ENCODE peak calls at places on chromosomes 6 and 20, in four cellular contexts. One of them, this sample, is unnamed.

GRCh38 chr6:152221806-152222628 is 414.5 kb downstream of the ESR1 start:
- DNase-seq in fibroblast of pulmonary artery: no peak
- DNase-seq in ovary: no peak
- DNase-seq in right atrium auricular region: no peak
- DNase-seq in this sample: no peak

GRCh38 chr6:105402090-105402980 is 547 bp downstream of the PREP start:
- DNase-seq in fibroblast of pulmonary artery: peak
- DNase-seq in ovary: peak
- DNase-seq in right atrium auricular region: no peak
- DNase-seq in this sample: no peak

GRCh38 chr20:52268184-52268583 is 76.6 kb upstream of the ZFP64 start:
- DNase-seq in fibroblast of pulmonary artery: peak
- DNase-seq in ovary: no peak
- DNase-seq in right atrium auricular region: no peak
- DNase-seq in this sample: no peak

GRCh38 chr6:137968901-137969300 is 101.8 kb downstream of the TNFAIP3 start:
- DNase-seq in fibroblast of pulmonary artery: peak
- DNase-seq in ovary: no peak
- DNase-seq in right atrium auricular region: no peak
- DNase-seq in this sample: no peak

GRCh38 chr6:130369821-130370220 is 4.0 kb downstream of the TMEM200A start:
- DNase-seq in fibroblast of pulmonary artery: no peak
- DNase-seq in ovary: no peak
- DNase-seq in right atrium auricular region: no peak
- DNase-seq in this sample: no peak

GRCh38 chr20:5044075-5044620 is 42.8 kb upstream of the SLC23A2 start:
- DNase-seq in fibroblast of pulmonary artery: no peak
- DNase-seq in ovary: no peak
- DNase-seq in right atrium auricular region: no peak
- DNase-seq in this sample: no peak

GRCh38 chr20:57522380-57522973 is 2.5 kb downstream of the CTCFL start:
- DNase-seq in fibroblast of pulmonary artery: no peak
- DNase-seq in ovary: no peak
- DNase-seq in right atrium auricular region: no peak
- DNase-seq in this sample: no peak

GRCh38 chr20:53129557-53129956 is 157.4 kb downstream of the TSHZ2 start:
- DNase-seq in fibroblast of pulmonary artery: no peak
- DNase-seq in ovary: no peak
- DNase-seq in right atrium auricular region: no peak
- DNase-seq in this sample: no peak

GRCh38 chr6:62775427-62776022 is 435.7 kb upstream of the FKBP1C start:
- DNase-seq in fibroblast of pulmonary artery: peak
- DNase-seq in ovary: no peak
- DNase-seq in right atrium auricular region: no peak
- DNase-seq in this sample: no peak

GRCh38 chr6:84675651-84676050 is 88.7 kb downstream of the TBX18 start:
- DNase-seq in fibroblast of pulmonary artery: no peak
- DNase-seq in ovary: no peak
- DNase-seq in right atrium auricular region: no peak
- DNase-seq in this sample: no peak

GRCh38 chr6:21305827-21306469 is 287.6 kb upstream of the SOX4 start:
- DNase-seq in fibroblast of pulmonary artery: peak
- DNase-seq in ovary: no peak
- DNase-seq in right atrium auricular region: no peak
- DNase-seq in this sample: no peak

GRCh38 chr6:39999006-39999867 is 65.0 kb upstream of the MOCS1 start:
- DNase-seq in fibroblast of pulmonary artery: no peak
- DNase-seq in ovary: no peak
- DNase-seq in right atrium auricular region: no peak
- DNase-seq in this sample: no peak

GRCh38 chr6:110518281-110518623 is 41.8 kb upstream of the SLC22A16 start:
- DNase-seq in fibroblast of pulmonary artery: peak
- DNase-seq in ovary: no peak
- DNase-seq in right atrium auricular region: no peak
- DNase-seq in this sample: no peak

GRCh38 chr6:52389626-52390360 is 27.8 kb downstream of the PAQR8 start:
- DNase-seq in fibroblast of pulmonary artery: peak
- DNase-seq in ovary: no peak
- DNase-seq in right atrium auricular region: peak
- DNase-seq in this sample: no peak

GRCh38 chr6:10341605-10342004 is 73.3 kb downstream of the TFAP2A start:
- DNase-seq in fibroblast of pulmonary artery: no peak
- DNase-seq in ovary: no peak
- DNase-seq in right atrium auricular region: no peak
- DNase-seq in this sample: no peak

GRCh38 chr6:90611996-90612690 is 25.3 kb upstream of the MAP3K7 start:
- DNase-seq in fibroblast of pulmonary artery: no peak
- DNase-seq in ovary: no peak
- DNase-seq in right atrium auricular region: no peak
- DNase-seq in this sample: peak

GRCh38 chr6:106411643-106412200 is 51.2 kb downstream of the CRYBG1 start:
- DNase-seq in fibroblast of pulmonary artery: no peak
- DNase-seq in ovary: no peak
- DNase-seq in right atrium auricular region: no peak
- DNase-seq in this sample: no peak

GRCh38 chr20:33650111-33650752 is 11.9 kb upstream of the C20orf144 start:
- DNase-seq in fibroblast of pulmonary artery: no peak
- DNase-seq in ovary: peak
- DNase-seq in right atrium auricular region: no peak
- DNase-seq in this sample: no peak

GRCh38 chr20:19778404-19778803 is 20.3 kb downstream of the RIN2 start:
- DNase-seq in fibroblast of pulmonary artery: no peak
- DNase-seq in ovary: no peak
- DNase-seq in right atrium auricular region: no peak
- DNase-seq in this sample: no peak

GRCh38 chr6:108531332-108531731 is 29.4 kb upstream of the FOXO3 start:
- DNase-seq in fibroblast of pulmonary artery: no peak
- DNase-seq in ovary: no peak
- DNase-seq in right atrium auricular region: no peak
- DNase-seq in this sample: no peak

GRCh38 chr6:73586416-73586974 is 65.7 kb upstream of the EEF1A1 start:
- DNase-seq in fibroblast of pulmonary artery: peak
- DNase-seq in ovary: no peak
- DNase-seq in right atrium auricular region: no peak
- DNase-seq in this sample: no peak

GRCh38 chr20:39913274-39913673 is 775.8 kb downstream of the MAFB start:
- DNase-seq in fibroblast of pulmonary artery: no peak
- DNase-seq in ovary: no peak
- DNase-seq in right atrium auricular region: no peak
- DNase-seq in this sample: no peak

GRCh38 chr6:19180348-19181073 is 656.7 kb upstream of the ID4 start:
- DNase-seq in fibroblast of pulmonary artery: peak
- DNase-seq in ovary: peak
- DNase-seq in right atrium auricular region: peak
- DNase-seq in this sample: peak

GRCh38 chr6:157226026-157226639 is 97.2 kb downstream of the TMEM242 start:
- DNase-seq in fibroblast of pulmonary artery: peak
- DNase-seq in ovary: no peak
- DNase-seq in right atrium auricular region: peak
- DNase-seq in this sample: no peak

GRCh38 chr20:3172933-3173581 is at the start of gene LZTS3:
- DNase-seq in fibroblast of pulmonary artery: peak
- DNase-seq in ovary: peak
- DNase-seq in right atrium auricular region: peak
- DNase-seq in this sample: peak

GRCh38 chr6:115195239-115195638 is 852.4 kb upstream of the HS3ST5 start:
- DNase-seq in fibroblast of pulmonary artery: no peak
- DNase-seq in ovary: no peak
- DNase-seq in right atrium auricular region: no peak
- DNase-seq in this sample: no peak

GRCh38 chr6:36590237-36590636 is 3.9 kb upstream of the SRSF3 start:
- DNase-seq in fibroblast of pulmonary artery: peak
- DNase-seq in ovary: no peak
- DNase-seq in right atrium auricular region: no peak
- DNase-seq in this sample: no peak

GRCh38 chr6:34531580-34532201 is 24.4 kb downstream of the SPDEF start:
- DNase-seq in fibroblast of pulmonary artery: peak
- DNase-seq in ovary: peak
- DNase-seq in right atrium auricular region: no peak
- DNase-seq in this sample: peak

GRCh38 chr20:4471221-4471620 is 250.5 kb upstream of the PRND start:
- DNase-seq in fibroblast of pulmonary artery: no peak
- DNase-seq in ovary: no peak
- DNase-seq in right atrium auricular region: no peak
- DNase-seq in this sample: no peak

GRCh38 chr6:135939216-135939610 is 87.7 kb downstream of the PDE7B start:
- DNase-seq in fibroblast of pulmonary artery: no peak
- DNase-seq in ovary: peak
- DNase-seq in right atrium auricular region: no peak
- DNase-seq in this sample: no peak

GRCh38 chr6:10964684-10965083 is 77.8 kb downstream of the SYCP2L start:
- DNase-seq in fibroblast of pulmonary artery: no peak
- DNase-seq in ovary: no peak
- DNase-seq in right atrium auricular region: no peak
- DNase-seq in this sample: no peak

GRCh38 chr6:19866900-19867627 is 29.9 kb downstream of the ID4 start:
- DNase-seq in fibroblast of pulmonary artery: peak
- DNase-seq in ovary: no peak
- DNase-seq in right atrium auricular region: no peak
- DNase-seq in this sample: no peak

GRCh38 chr20:51138576-51138975 is 115.7 kb upstream of the KCNG1 start:
- DNase-seq in fibroblast of pulmonary artery: no peak
- DNase-seq in ovary: no peak
- DNase-seq in right atrium auricular region: no peak
- DNase-seq in this sample: no peak

DNA sequence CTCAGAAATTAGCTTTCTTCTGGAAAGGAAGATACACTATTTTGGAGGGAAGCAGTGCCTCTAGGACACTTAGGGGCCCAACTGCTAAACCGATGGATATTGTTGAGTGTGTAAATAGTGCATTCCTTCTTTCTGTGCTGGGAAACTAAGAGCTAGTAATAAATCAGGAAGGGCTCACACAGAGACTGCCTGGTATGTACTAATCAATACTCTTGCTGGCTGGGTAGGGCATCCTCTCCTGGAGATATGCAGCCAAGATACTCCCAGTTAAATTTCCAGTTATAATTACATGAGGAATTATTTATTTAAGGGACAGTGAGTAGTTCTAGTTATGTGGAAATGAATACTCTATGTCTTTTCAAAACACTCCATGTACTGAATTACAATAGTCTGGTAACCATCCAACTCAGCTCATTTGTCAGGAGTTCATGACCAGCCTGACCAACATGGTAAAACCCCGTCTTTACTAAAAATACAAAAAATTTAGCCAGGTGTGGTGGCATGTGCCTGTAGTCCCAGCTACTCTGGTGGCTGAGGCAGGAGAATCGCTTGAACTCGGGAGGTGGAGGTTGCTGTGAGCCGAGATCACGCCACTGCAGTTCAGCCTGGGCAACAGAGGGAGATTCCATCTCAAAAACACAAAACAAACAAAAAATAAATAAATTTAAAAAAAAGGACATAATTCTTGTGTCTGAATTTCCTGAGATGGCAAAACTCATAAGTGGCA is 100.0 kb downstream of the OR2B2 start:
- DNase-seq in fibroblast of pulmonary artery: no peak
- DNase-seq in ovary: no peak
- DNase-seq in right atrium auricular region: no peak
- DNase-seq in this sample: no peak
- H3K4me3 ChIP-seq in fibroblast of pulmonary artery: no peak
- H3K4me3 ChIP-seq in ovary: no peak
- H3K4me3 ChIP-seq in right atrium auricular region: no peak
- H3K4me3 ChIP-seq in this sample: no peak

GRCh38 chr6:12395898-12396297 is 105.7 kb downstream of the EDN1 start:
- DNase-seq in fibroblast of pulmonary artery: peak
- DNase-seq in ovary: no peak
- DNase-seq in right atrium auricular region: no peak
- DNase-seq in this sample: no peak
- H3K4me3 ChIP-seq in fibroblast of pulmonary artery: no peak
- H3K4me3 ChIP-seq in ovary: no peak
- H3K4me3 ChIP-seq in right atrium auricular region: no peak
- H3K4me3 ChIP-seq in this sample: no peak

DNA sequence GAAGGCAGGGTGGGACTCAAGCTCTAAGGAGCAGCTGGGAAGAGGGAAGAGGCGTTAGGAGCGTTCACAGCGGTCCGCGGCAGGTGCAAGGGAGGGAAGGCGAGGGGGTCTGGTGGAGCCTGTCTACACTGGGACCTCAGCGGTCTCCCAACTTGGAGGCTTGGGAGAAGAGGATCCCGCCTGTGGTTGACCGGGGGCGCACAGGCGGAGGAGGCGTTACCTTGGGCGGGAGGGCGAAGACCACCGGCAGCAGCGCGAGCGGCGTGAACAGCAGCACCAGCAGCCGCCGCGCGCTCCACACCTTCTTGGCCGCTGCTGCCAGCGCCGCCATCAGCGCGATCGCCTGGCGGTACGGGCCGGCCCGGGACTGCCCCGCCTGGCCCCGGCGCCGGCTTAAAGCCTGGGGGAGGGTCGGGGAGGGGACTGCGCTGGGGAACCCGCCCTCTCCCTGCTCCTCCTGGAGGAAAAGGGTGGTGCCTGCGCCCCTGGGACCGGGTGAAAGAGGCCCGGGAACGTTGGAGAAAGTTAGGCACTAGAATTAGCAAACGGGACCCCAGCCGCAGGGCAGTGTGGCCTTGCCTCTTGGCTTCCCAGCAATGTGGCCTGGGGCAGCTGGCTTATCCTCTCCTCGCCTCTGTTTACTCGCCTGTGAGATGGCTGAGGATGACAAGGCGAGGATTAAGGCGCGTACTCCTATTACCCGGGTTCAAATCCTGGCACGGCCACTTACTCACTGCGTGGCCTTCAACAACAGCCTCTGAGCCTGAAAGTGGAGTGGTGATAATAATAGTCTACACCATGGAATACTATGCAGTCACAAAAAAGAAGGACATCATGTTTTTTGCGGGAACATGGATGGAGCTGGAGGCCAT is at the start of gene SLC13A3:
- DNase-seq in fibroblast of pulmonary artery: no peak
- DNase-seq in ovary: no peak
- DNase-seq in right atrium auricular region: no peak
- DNase-seq in this sample: no peak
- H3K4me3 ChIP-seq in fibroblast of pulmonary artery: no peak
- H3K4me3 ChIP-seq in ovary: no peak
- H3K4me3 ChIP-seq in right atrium auricular region: peak
- H3K4me3 ChIP-seq in this sample: no peak

GRCh38 chr6:122790740-122791679 is 2.0 kb downstream of the SMPDL3A start:
- DNase-seq in fibroblast of pulmonary artery: no peak
- DNase-seq in ovary: no peak
- DNase-seq in right atrium auricular region: no peak
- DNase-seq in this sample: no peak

GRCh38 chr6:122788208-122788607 is 850 bp upstream of the SMPDL3A start:
- DNase-seq in fibroblast of pulmonary artery: no peak
- DNase-seq in ovary: no peak
- DNase-seq in right atrium auricular region: no peak
- DNase-seq in this sample: no peak

GRCh38 chr6:122789862-122790739 is 1.0 kb downstream of the SMPDL3A start:
- DNase-seq in fibroblast of pulmonary artery: no peak
- DNase-seq in ovary: no peak
- DNase-seq in right atrium auricular region: no peak
- DNase-seq in this sample: no peak

GRCh38 chr6:122789078-122789861 is at the start of gene SMPDL3A:
- DNase-seq in fibroblast of pulmonary artery: peak
- DNase-seq in ovary: peak
- DNase-seq in right atrium auricular region: peak
- DNase-seq in this sample: peak

GRCh38 chr6:122788663-122789062 is 395 bp upstream of the SMPDL3A start:
- DNase-seq in fibroblast of pulmonary artery: no peak
- DNase-seq in ovary: no peak
- DNase-seq in right atrium auricular region: no peak
- DNase-seq in this sample: no peak
- H3K4me3 ChIP-seq in fibroblast of pulmonary artery: peak
- H3K4me3 ChIP-seq in ovary: peak
- H3K4me3 ChIP-seq in right atrium auricular region: peak
- H3K4me3 ChIP-seq in this sample: peak